ENCODE peak calls at places on chromosome 20, in five cellular contexts. S, N, V, B and Z are unnamed samples.
A peak's percentile ranks its signal among the peaks of the same experiment; 100 is the strongest.

GRCh38 chr20:10463622-10464021 is 28.5 kb downstream of the SLX4IP start:
- DNase-seq in S (no peak), N (no peak), V (peak; percentile 37), B (no peak), Z (no peak)

GRCh38 chr20:48877299-48877698 is 44.2 kb upstream of the ARFGEF2 start:
- DNase-seq in S (no peak), N (no peak), V (no peak), B (no peak), Z (no peak)

GRCh38 chr20:44692932-44693476 is 22.2 kb upstream of the CCN5 start:
- DNase-seq in S (peak; percentile 98), N (no peak), V (peak; percentile 97), B (no peak), Z (peak; percentile 93)

GRCh38 chr20:61499859-61500258 is 247.8 kb downstream of the CDH4 start:
- DNase-seq in S (no peak), N (no peak), V (no peak), B (no peak), Z (no peak)

GRCh38 chr20:4519530-4519929 is 202.2 kb upstream of the PRND start:
- DNase-seq in S (peak; percentile 24), N (peak; percentile 57), V (no peak), B (no peak), Z (peak; percentile 86)

GRCh38 chr20:4234128-4234527 is 218.8 kb upstream of the RNF24 start:
- DNase-seq in S (peak; percentile 12), N (no peak), V (no peak), B (no peak), Z (peak; percentile 93)

GRCh38 chr20:31568773-31569162 is 36.3 kb upstream of the ID1 start:
- DNase-seq in S (no peak), N (no peak), V (no peak), B (no peak), Z (no peak)

GRCh38 chr20:20666359-20666758 is 46.1 kb downstream of the RALGAPA2 start:
- DNase-seq in S (peak; percentile 30), N (no peak), V (no peak), B (no peak), Z (no peak)

GRCh38 chr20:63246490-63247284 is 7.6 kb downstream of the NKAIN4 start:
- DNase-seq in S (no peak), N (no peak), V (no peak), B (no peak), Z (peak; percentile 80)

GRCh38 chr20:61045876-61046585 is 206.0 kb upstream of the CDH4 start:
- DNase-seq in S (no peak), N (peak; percentile 47), V (no peak), B (no peak), Z (no peak)

GRCh38 chr20:43844778-43845614 is 69.7 kb upstream of the TOX2 start:
- DNase-seq in S (peak; percentile 82), N (no peak), V (peak; percentile 98), B (peak; percentile 27), Z (peak; percentile 90)

GRCh38 chr20:50192364-50193168 is 1.9 kb downstream of the CEBPB start:
- DNase-seq in S (peak; percentile 75), N (peak; percentile 78), V (peak; percentile 81), B (peak; percentile 85), Z (peak; percentile 98)

GRCh38 chr20:1895674-1896496 is 678 bp downstream of the SIRPA start:
- DNase-seq in S (peak; percentile 29), N (peak; percentile 34), V (no peak), B (no peak), Z (peak; percentile 94)

GRCh38 chr20:63273180-63273579 is 567 bp downstream of the ARFGAP1 start:
- DNase-seq in S (peak; percentile 19), N (no peak), V (no peak), B (no peak), Z (no peak)

GRCh38 chr20:15419856-15420255 is 1082.4 kb upstream of the FLRT3 start:
- DNase-seq in S (no peak), N (no peak), V (no peak), B (no peak), Z (no peak)

GRCh38 chr20:63702751-63703470 is 4.9 kb downstream of the ARFRP1 start:
- DNase-seq in S (no peak), N (no peak), V (peak; percentile 33), B (no peak), Z (peak; percentile 87)

GRCh38 chr20:14507711-14508110 is 170.3 kb upstream of the FLRT3 start:
- DNase-seq in S (no peak), N (no peak), V (no peak), B (no peak), Z (no peak)

GRCh38 chr20:34311118-34312023 is 8.2 kb upstream of the AHCY start:
- DNase-seq in S (no peak), N (peak; percentile 83), V (no peak), B (no peak), Z (peak; percentile 88)

GRCh38 chr20:3803289-3803688 is 7.2 kb downstream of the CDC25B start:
- DNase-seq in S (no peak), N (no peak), V (no peak), B (no peak), Z (no peak)

GRCh38 chr20:58552366-58552934 is 37.3 kb upstream of the APCDD1L start:
- DNase-seq in S (no peak), N (no peak), V (peak; percentile 35), B (no peak), Z (no peak)

GRCh38 chr20:23283096-23283850 is 67.3 kb upstream of the NXT1 start:
- DNase-seq in S (no peak), N (no peak), V (no peak), B (no peak), Z (no peak)
- H3K4me2 ChIP-seq in S (no peak overlapping the region), N (no peak overlapping the region), V (no peak overlapping the region), B (no peak overlapping the region), Z (no peak overlapping the region)

GRCh38 chr20:6040958-6041807 is 12.7 kb downstream of the LRRN4 start:
- DNase-seq in S (no peak), N (no peak), V (no peak), B (no peak), Z (no peak)

GRCh38 chr20:6044102-6044501 is 9.8 kb downstream of the LRRN4 start:
- DNase-seq in S (no peak), N (no peak), V (no peak), B (no peak), Z (no peak)

GRCh38 chr20:6041808-6042265 is 12.0 kb downstream of the LRRN4 start:
- DNase-seq in S (no peak), N (no peak), V (no peak), B (no peak), Z (peak; percentile 72)

GRCh38 chr20:6048391-6048790 is 5.5 kb downstream of the LRRN4 start:
- DNase-seq in S (no peak), N (no peak), V (no peak), B (no peak), Z (no peak)

GRCh38 chr20:6045566-6045965 is 8.3 kb downstream of the LRRN4 start:
- DNase-seq in S (no peak), N (no peak), V (no peak), B (no peak), Z (peak; percentile 47)
- H3K4me2 ChIP-seq in S (no peak overlapping the region), N (no peak overlapping the region), V (no peak overlapping the region), B (no peak overlapping the region), Z (no peak overlapping the region)

GRCh38 chr20:25288291-25289181 is 40.7 kb downstream of the PYGB start:
- DNase-seq in S (no peak), N (no peak), V (peak; percentile 34), B (peak; percentile 62), Z (peak; percentile 71)
- H3K4me2 ChIP-seq in S (no peak overlapping the region), N (no peak overlapping the region), V (no peak overlapping the region), B (peak overlapping the region; percentile 49), Z (no peak overlapping the region)

GRCh38 chr20:47454298-47455132 is 47.2 kb upstream of the NCOA3 start:
- DNase-seq in S (no peak), N (no peak), V (peak; percentile 70), B (no peak), Z (no peak)
- H3K4me2 ChIP-seq in S (no peak overlapping the region), N (no peak overlapping the region), V (peak overlapping the region; percentile 69), B (no peak overlapping the region), Z (no peak overlapping the region)